ENCODE peak calls at places on chromosomes 7 and 10, in six cellular contexts. A, P, T, K, L and J are unnamed samples.

GRCh38 chr10:87816163-87816841 is 1.7 kb downstream of the ATAD1 start:
- DNase-seq in T (no peak), A (no peak), L (no peak), K (no peak), P (no peak), J (no peak)

GRCh38 chr7:71239517-71239916 is 107.6 kb downstream of the GALNT17 start:
- DNase-seq in L (no peak), P (no peak), A (no peak), K (no peak), T (no peak), J (no peak)

GRCh38 chr7:12303096-12303495 is 92.0 kb downstream of the TMEM106B start:
- DNase-seq in P (no peak), T (no peak), A (no peak), L (no peak), K (no peak), J (no peak)

GRCh38 chr7:73613954-73614735 is 10.2 kb downstream of the MLXIPL start:
- DNase-seq in T (no peak), L (no peak), P (no peak), K (no peak), A (no peak), J (no peak)

GRCh38 chr7:67803789-67804188 is 807.2 kb downstream of the TYW1 start:
- DNase-seq in T (no peak), A (no peak), K (no peak), P (no peak), L (no peak), J (no peak)

GRCh38 chr7:23873306-23873705 is 163.3 kb downstream of the STK31 start:
- DNase-seq in P (no peak), T (no peak), K (no peak), L (no peak), A (no peak), J (no peak)

GRCh38 chr7:13992621-13992982 is 3.1 kb upstream of the ETV1 start:
- DNase-seq in K (no peak), L (no peak), T (no peak), P (no peak), A (no peak), J (no peak)

GRCh38 chr7:43779032-43779812 is 20.7 kb downstream of the BLVRA start:
- DNase-seq in L (no peak), P (no peak), A (no peak), T (no peak), K (no peak), J (no peak)

GRCh38 chr10:60425392-60426110 is 35.9 kb upstream of the ANK3 start:
- DNase-seq in T (no peak), L (no peak), K (no peak), P (no peak), A (no peak), J (no peak)

GRCh38 chr7:36794689-36795088 is 70.4 kb upstream of the AOAH start:
- DNase-seq in L (peak; percentile 9), A (no peak), P (no peak), K (no peak), T (no peak), J (no peak)
- TF ChIP-seq CTCF in L (no peak), A (no peak), P (no peak), K (no peak), T (no peak), J (no peak)

DNA sequence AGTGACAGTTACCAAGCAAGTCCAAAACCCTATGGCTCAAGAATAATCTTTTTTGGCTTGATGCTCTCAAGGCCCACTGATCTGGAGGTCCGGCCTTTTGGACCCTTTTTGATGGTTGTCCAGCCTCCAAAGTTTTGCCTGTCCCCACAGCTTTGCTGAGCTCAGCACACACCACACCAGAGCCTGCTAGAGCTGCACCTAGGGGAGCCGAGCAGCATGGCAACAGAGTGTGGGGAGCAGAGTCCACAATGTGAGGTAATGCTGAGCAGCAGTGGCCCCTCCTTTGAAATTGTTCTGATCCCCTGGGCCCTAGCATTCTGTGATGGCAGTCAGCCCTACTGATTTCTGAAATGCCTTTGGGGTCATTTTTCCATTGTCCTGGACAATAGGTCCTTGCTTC is 9.3 kb downstream of the GIMAP7 start:
- DNase-seq in T (no peak), L (no peak), K (no peak), P (no peak), A (no peak), J (no peak)
- TF ChIP-seq CTCF in T (no peak), L (no peak), K (no peak), P (no peak), A (no peak), J (no peak)

DNA sequence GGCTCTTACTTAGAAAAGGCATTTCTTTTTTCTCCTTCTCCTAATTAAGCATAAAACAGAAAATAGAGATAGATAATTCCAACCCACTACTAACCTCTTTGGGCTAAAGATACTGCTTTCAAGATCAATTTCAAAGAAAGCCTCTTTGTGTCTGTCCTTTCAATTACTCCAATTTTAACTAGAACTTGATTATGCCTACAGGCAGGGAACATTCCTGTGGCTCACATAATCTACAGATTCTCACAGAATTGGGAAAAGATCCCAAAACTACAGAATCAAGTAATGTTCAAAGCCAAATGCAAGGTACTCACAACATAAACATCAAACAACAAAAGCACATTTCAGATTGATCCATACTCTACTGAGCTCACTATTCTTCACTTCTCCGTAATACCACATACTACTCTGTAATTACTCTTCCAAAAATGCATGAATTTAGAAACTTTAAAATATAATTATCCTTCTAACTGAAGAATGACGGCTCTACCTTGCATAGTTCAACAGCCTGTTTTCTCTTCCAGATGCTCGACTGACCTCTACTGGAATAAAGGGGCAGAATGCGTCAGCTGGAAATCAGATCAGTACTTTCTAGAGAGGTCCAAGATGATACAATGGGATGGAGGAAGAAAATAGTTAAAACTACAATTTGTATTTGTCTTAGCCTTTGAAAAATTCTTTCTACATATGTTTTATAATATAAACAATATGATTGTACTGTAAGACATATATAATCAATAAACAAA is 3.9 kb downstream of the MTERF1 start:
- DNase-seq in P (no peak), T (no peak), L (no peak), A (no peak), K (no peak), J (no peak)
- TF ChIP-seq CTCF in P (peak; percentile 65), T (peak; percentile 46), L (no peak), A (peak; percentile 32), K (peak; percentile 8), J (no peak)

DNA sequence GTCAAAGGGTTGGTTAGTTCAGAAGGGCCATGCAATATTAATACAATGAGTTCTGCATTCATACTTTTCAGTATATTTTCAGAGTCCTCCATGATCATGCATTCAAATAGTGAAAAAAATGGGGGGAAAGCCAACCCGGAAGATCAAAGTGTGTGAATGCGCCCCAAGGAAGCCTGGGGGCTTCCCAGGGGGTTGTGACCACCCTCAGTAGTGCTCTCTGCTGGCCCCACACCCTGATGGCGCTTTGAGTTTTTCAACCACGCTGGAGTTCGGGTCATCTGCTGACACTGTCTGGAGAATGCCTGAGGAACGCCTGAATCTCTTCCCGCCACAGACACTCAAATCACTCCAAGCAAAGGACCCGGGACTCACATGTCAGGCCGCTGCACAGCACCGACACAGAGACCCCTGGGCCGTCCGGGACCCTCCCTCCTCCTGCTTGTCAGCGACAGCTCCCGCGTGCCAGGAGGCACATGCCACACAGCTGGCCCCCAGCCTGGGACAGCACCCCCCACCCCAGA is 1.0 kb downstream of the TNS3 start:
- DNase-seq in A (no peak), L (peak; percentile 37), T (peak; percentile 26), P (no peak), K (no peak), J (no peak)
- TF ChIP-seq CTCF in A (no peak), L (peak; percentile 26), T (no peak), P (peak; percentile 15), K (no peak), J (no peak)

GRCh38 chr7:134457166-134457565 is 1.7 kb downstream of the AKR1B1 start:
- DNase-seq in P (no peak), A (no peak), L (no peak), T (no peak), K (no peak), J (no peak)

GRCh38 chr7:134461921-134462320 is 3.0 kb upstream of the AKR1B1 start:
- DNase-seq in K (no peak), L (no peak), P (no peak), A (no peak), T (no peak), J (no peak)

GRCh38 chr7:134460000-134460399 is 1.1 kb upstream of the AKR1B1 start:
- DNase-seq in K (no peak), P (no peak), T (no peak), A (no peak), L (no peak), J (no peak)

GRCh38 chr7:134458806-134459698 is at the start of gene AKR1B1:
- DNase-seq in A (peak; percentile 65), P (peak; percentile 81), T (peak; percentile 86), L (peak; percentile 98), K (peak; percentile 97), J (peak; percentile 96)

DNA sequence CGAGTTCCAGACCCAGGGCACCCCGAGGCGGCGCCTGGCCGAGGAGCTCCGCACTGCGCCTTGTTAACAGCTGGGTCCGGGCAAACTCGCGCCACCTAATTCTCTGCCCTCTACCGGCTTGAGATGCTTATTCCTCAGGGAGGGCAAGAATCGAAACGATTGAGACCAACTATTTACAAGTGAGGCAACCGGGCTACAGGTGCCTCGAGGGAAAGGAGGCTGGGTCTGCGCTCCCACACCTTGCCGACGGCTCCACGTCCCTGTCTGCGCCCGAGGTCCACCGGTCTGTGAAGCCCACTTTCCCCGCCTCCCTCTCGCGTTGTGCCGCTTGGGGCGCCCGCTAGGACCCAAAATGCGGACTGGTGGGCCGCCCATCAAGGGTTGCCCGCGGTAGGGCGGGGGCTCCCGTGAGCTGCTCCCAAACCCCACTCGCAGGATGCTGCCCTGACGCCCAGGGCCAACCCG is 527 bp downstream of the AKR1B1 start:
- DNase-seq in T (peak; percentile 60), P (no peak), A (no peak), K (peak; percentile 86), L (peak; percentile 87), J (peak; percentile 75)
- TF ChIP-seq CTCF in T (peak; percentile 44), P (peak; percentile 38), A (peak; percentile 25), K (peak; percentile 12), L (peak; percentile 60), J (peak; percentile 11)

GRCh38 chr10:23695825-23696420 is 257.0 kb downstream of the OTUD1 start:
- DNase-seq in K (no peak), L (no peak), A (no peak), T (no peak), P (no peak), J (no peak)
- TF ChIP-seq CTCF in K (no peak), L (no peak), A (no peak), T (no peak), P (no peak), J (no peak)

DNA sequence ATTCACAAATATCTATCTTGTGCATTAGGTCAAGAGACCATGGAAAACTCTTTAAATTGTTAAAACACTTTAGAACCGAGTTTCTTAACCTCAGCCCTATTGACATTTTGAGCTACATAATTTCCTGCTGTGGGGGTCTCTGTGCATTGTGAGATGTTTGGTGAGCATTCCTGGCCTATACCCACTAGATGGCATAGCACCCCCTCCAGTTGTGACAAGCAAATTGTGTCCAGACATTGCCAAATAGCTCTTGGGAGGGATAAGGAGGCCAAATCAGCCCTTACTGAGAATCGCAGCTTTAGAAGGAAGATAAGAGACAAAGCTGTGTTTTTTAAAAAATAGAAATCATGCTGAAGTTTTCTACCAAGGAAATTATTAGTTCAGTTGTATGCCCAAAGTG is 1158.5 kb upstream of the C7orf33 start:
- DNase-seq in T (no peak), P (no peak), A (no peak), K (no peak), L (no peak), J (no peak)
- TF ChIP-seq CTCF in T (peak; percentile 55), P (peak; percentile 32), A (peak; percentile 6), K (peak; percentile 17), L (no peak), J (no peak)